ENCODE peak calls at places on chromosomes 4 and X, in eight cellular contexts. I, N, T, A, X, Y, Q and K are unnamed samples.

GRCh38 chr4:948936-949300 is 16.7 kb downstream of the TMEM175 start:
- DNase-seq in A (no peak), N (peak), X (no peak), Q (no peak), T (no peak), Y (no peak), I (no peak), K (no peak)

GRCh38 chr4:71074452-71075299 is 81.2 kb downstream of the DCK start:
- DNase-seq in Q (no peak), N (no peak), T (peak), X (no peak), I (peak), Y (no peak), A (no peak), K (no peak)

GRCh38 chr4:39682133-39682532 is 15.8 kb upstream of the UBE2K start:
- DNase-seq in A (no peak), Q (no peak), T (no peak), N (no peak), I (no peak), Y (no peak), X (no peak), K (no peak)

GRCh38 chrX:144637731-144638130 is 609.6 kb upstream of the SPANXN1 start:
- DNase-seq in Q (no peak), X (no peak), I (peak), T (no peak), N (no peak), Y (no peak), A (no peak), K (no peak)

GRCh38 chrX:111823068-111823467 is 52.9 kb upstream of the TRPC5OS start:
- DNase-seq in X (no peak), T (peak), I (no peak), N (peak), Y (no peak), Q (peak), A (no peak), K (no peak)

GRCh38 chrX:38426785-38427184 is 74.4 kb downstream of the OTC start:
- DNase-seq in T (peak), Y (no peak), N (no peak), X (no peak), Q (peak), I (no peak), A (no peak), K (no peak)

GRCh38 chr4:22515145-22515887 is 550 bp downstream of the ADGRA3 start:
- DNase-seq in I (peak), T (peak), A (peak), Q (peak), Y (peak), N (peak), X (peak), K (peak)

GRCh38 chrX:71400710-71401109 is 34.6 kb downstream of the TAF1 start:
- DNase-seq in N (no peak), Y (no peak), T (no peak), Q (no peak), I (no peak), X (no peak), A (no peak), K (no peak)

GRCh38 chr4:957231-957580 is 16.2 kb downstream of the DGKQ start:
- DNase-seq in Q (no peak), I (no peak), Y (no peak), X (no peak), A (no peak), T (no peak), N (no peak), K (no peak)

GRCh38 chrX:13377537-13377936 is 57.7 kb upstream of the ATXN3L start:
- DNase-seq in Q (peak), Y (no peak), T (no peak), N (no peak), A (no peak), X (no peak), I (peak), K (no peak)

GRCh38 chrX:147916375-147916968 is 4.8 kb downstream of the FMR1 start:
- DNase-seq in A (no peak), I (no peak), Y (no peak), T (no peak), N (no peak), X (no peak), Q (no peak), K (no peak)

GRCh38 chr4:127533028-127533700 is 99.6 kb upstream of the INTU start:
- DNase-seq in A (peak), Q (peak), X (no peak), N (no peak), Y (peak), T (peak), I (no peak), K (no peak)

DNA sequence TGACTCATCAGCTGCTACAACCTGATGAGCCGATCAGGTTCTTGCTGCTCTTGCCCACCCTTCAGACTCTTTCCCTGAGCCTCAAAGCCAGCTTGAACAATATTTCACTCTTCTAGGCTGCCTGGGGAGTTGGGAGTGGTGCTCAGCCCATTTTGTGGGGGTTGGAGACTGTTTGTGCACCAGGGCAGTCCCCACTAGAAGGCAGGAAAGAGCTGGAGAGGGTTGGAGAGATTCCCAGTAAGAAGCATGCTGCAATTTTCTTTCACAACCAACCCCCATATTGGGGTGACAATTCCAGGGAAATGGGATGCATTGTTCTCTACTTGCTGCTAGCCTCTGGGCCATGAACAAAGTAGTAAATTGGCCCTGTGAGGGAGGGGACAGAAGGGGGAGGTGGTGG is 44.1 kb downstream of the SLC16A2 start:
- DNase-seq in Q (no peak), Y (no peak), A (no peak), X (no peak), I (no peak), T (no peak), N (no peak), K (no peak)
- TF ChIP-seq CTCF in Q (no peak), Y (no peak), A (no peak), X (no peak), I (no peak), T (no peak), N (no peak), K (no peak)

GRCh38 chr4:15005474-15006115 is 3.3 kb downstream of the CPEB2 start:
- DNase-seq in N (no peak), I (peak), Q (no peak), X (no peak), Y (no peak), T (no peak), A (no peak), K (no peak)
- H3K4me3 ChIP-seq in N (peak), I (peak), Q (peak), X (peak), Y (peak), T (peak), A (peak), K (peak)

GRCh38 chr4:76256032-76256431 is 4.5 kb downstream of the FAM47E start:
- DNase-seq in X (no peak), Y (no peak), T (no peak), I (no peak), A (no peak), N (no peak), Q (no peak), K (no peak)

GRCh38 chr4:76252271-76252653 is 741 bp downstream of the FAM47E start:
- DNase-seq in Y (no peak), X (no peak), I (no peak), N (no peak), T (no peak), Q (no peak), A (no peak), K (no peak)

GRCh38 chr4:76250962-76251361 is 559 bp upstream of the FAM47E start:
- DNase-seq in X (no peak), T (peak), Y (no peak), N (no peak), A (no peak), Q (no peak), I (no peak), K (no peak)

GRCh38 chr4:76253511-76253910 is 2.0 kb downstream of the FAM47E start:
- DNase-seq in Q (no peak), X (no peak), A (no peak), N (no peak), T (no peak), I (no peak), Y (no peak), K (no peak)

GRCh38 chr4:76251448-76252270 is at the start of gene FAM47E:
- DNase-seq in Q (peak), A (peak), N (peak), I (peak), Y (peak), X (peak), T (peak), K (peak)
- TF ChIP-seq CTCF in Q (peak), A (peak), N (peak), I (peak), Y (peak), X (peak), T (peak), K (no peak)

DNA sequence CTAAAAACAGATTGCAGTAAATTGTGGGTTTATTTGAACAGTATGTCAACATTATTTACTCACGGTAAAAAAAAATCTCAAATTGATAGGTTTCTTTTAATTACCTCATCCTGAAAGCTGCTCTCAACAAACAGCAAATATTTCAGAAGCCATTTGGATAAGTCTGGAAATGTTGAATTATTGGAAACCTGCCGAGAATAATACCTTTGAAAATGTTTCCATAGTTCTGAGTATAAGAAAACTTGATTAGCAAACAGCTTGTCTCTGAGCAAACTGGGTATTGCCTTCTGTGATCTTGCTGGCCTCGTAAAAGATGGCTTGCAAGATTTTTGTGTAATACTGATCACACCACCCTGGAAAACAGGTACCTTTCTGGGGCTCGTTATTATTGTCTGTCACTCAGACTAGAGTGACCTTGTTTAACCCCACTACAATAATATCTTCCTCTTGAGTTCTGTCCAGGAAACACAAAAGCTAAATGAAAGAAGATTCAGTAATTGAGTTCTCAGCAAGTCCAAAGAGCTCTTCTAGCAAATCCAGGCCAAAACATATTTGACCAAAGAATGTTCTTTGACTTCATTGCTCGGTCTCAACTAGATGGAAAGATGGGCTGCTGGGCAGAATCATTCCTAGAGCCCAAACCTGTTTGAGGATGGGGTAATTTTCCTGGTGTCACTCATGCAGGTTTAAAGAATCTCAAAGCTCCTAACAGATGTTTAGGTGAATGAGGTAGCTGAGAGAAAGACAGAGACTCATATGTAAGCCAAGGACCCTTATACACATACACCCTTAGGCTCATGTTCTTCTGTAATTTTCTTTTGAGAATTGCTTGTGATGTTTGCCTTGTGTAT is 255.6 kb upstream of the JADE1 start:
- DNase-seq in Q (no peak), A (no peak), I (no peak), N (no peak), T (no peak), X (no peak), Y (no peak), K (no peak)
- H3K4me3 ChIP-seq in Q (peak), A (peak), I (peak), N (no peak), T (no peak), X (peak), Y (peak), K (peak)

DNA sequence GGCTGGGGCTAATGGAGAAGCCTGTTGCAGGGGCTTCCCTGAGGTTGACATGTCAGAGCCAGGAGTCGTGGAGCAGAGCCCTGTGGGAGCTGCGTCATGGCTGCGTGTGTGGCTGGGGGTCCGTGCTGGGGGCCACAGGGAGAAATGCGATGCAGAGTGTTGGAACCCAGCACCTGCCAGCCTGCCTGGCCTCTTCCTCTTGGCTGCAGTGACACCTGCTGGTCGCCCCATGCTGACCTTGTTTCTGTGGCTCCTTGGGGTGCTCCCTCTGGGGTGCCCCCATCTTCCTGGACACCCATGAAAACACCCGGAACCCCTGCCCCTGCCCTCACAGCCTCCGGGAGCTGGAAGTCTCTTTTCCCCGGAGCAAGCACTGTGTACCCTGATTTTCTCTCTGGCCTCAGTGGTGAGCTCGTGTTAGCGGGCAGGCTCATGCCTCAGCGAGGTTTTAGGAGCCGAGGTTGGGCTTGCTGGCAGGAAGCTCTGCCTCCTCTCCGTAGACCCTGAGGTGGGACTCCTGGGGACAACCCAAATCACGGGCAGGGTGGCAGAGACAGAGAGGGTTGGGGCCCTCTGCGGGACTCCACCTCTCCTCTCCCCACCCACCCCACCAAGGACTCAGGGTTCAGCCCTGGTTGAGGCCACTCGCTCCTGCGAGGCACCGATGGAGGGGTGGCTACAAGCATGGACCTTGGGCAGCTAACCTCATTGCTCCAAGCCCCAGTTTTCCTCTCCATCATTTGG is 103.8 kb downstream of the SORCS2 start:
- DNase-seq in T (peak), N (peak), Y (peak), X (no peak), A (peak), I (peak), Q (peak), K (no peak)
- TF ChIP-seq CTCF in T (peak), N (peak), Y (peak), X (peak), A (peak), I (peak), Q (peak), K (no peak)

DNA sequence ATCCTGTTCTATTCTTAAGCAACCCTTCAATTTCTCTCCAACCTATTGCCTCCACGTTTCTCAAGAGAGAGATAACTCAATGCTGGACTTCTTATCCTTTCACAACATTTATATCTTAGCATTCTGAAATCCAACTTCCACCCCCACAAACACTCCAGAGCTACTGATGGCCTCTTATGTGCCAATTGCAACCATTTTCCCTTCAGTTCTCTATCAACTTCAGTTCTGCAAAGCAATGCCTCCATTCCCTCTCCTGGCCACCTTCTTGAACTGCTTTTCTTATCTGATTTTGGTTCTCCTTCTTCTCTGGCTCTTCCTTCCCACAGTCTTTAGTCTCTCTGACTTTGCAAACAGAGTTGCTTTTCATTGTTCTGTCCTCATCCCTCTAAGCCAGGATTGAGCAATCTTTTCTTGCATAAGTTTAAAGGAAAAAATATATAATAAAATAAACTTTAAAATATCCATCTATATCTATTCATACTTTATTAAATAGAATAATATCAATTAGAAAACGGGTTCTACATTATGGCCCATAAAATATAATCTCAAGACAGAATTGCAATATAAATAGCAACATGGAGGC is 3.6 kb upstream of the STBD1 start:
- DNase-seq in Q (no peak), A (no peak), X (no peak), Y (no peak), I (no peak), T (no peak), N (no peak), K (no peak)
- H3K4me3 ChIP-seq in Q (no peak), A (no peak), X (no peak), Y (no peak), I (no peak), T (no peak), N (no peak), K (no peak)

DNA sequence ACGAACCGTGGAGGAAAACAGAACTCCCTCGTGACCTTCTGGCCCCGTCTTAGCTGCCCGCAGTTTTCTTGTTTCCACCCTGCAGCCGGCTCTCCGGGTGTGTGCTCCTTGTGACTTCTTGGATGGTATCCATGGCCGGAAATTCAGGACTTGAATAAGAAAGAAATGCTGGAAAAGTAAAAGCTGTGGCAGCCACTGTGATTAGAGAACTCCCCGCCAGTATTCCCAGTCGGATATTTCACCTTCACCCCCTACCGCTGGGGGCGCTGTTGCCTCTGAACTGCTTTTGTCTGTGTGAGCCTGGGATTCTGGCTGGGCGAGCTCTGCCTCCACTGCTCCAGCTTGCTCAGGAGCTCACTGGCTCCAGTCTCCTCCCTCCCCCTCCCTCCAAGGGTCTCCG is 41.5 kb upstream of the CYP4V2 start:
- DNase-seq in T (peak), Y (peak), A (peak), N (peak), I (peak), Q (peak), X (no peak), K (no peak)
- TF ChIP-seq CTCF in T (peak), Y (peak), A (peak), N (peak), I (peak), Q (peak), X (peak), K (peak)

DNA sequence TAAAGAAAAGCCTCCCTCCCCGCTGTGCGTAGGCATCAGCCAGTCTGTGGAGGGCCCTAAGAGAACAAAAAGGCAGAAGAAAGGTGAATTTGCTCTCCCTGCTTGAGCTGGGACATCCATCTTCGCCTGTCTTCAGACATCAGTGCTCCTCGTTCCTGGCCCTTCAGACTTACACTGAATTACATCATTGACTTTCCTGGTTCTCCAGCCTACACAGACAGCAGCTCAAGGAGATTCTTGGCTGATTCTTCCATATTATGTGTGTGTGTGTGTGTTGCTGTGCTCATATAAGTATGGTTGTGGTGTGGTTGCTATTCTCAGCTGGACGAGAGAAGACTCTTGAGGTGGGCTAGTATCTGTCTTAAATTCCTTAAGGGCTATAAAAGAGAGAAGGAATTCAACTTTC is 35.5 kb upstream of the CD99L2 start:
- DNase-seq in Q (no peak), X (no peak), A (no peak), N (no peak), I (no peak), T (no peak), Y (no peak), K (no peak)
- H3K4me3 ChIP-seq in Q (no peak), X (no peak), A (no peak), N (peak), I (no peak), T (no peak), Y (no peak), K (no peak)

DNA sequence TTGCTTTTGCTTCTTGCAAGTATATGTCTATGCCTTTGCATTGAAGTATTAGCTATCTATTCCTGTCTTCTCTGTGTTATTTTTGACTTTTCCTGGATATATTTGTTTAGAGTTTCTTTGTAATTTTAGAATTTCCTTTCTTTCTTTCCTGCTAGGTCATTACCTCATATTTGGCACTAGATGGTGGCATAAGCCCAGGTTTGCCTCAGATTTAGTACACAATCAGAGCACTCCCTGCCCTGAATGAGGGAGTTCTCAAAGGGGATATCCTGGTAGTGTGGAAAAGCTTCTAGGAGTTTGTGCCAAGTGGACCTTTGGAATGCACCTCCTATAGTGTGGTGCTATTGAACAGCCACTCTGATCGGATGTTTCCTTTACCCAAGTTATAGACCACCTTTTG is 181.6 kb downstream of the UGT8 start:
- DNase-seq in Y (no peak), X (no peak), I (peak), Q (peak), N (peak), T (peak), A (no peak), K (no peak)
- TF ChIP-seq CTCF in Y (no peak), X (no peak), I (peak), Q (peak), N (peak), T (peak), A (peak), K (no peak)

GRCh38 chr4:2933566-2934076 is 29.6 kb downstream of the NOP14 start:
- DNase-seq in T (no peak), X (no peak), Y (peak), Q (no peak), N (no peak), I (no peak), A (no peak), K (no peak)

GRCh38 chr4:2932561-2932950 is 30.6 kb downstream of the NOP14 start:
- DNase-seq in X (no peak), Q (no peak), N (no peak), I (no peak), T (peak), A (no peak), Y (no peak), K (no peak)

GRCh38 chr4:2932951-2933565 is 30.1 kb downstream of the NOP14 start:
- DNase-seq in N (peak), Q (no peak), A (no peak), T (peak), I (no peak), X (peak), Y (peak), K (peak)

GRCh38 chr4:2930821-2931764 is 32.1 kb downstream of the NOP14 start:
- DNase-seq in I (no peak), A (no peak), Q (no peak), N (peak), Y (peak), X (peak), T (peak), K (no peak)

GRCh38 chr4:2931765-2932560 is 31.2 kb downstream of the NOP14 start:
- DNase-seq in I (no peak), N (peak), A (no peak), Y (peak), T (peak), Q (no peak), X (peak), K (peak)
- H3K4me3 ChIP-seq in I (no peak), N (no peak), A (no peak), Y (peak), T (no peak), Q (no peak), X (peak), K (no peak)